ENCODE peak calls at places on chromosome 3, in nine cellular contexts. D, M, G, F, O, C, K, L and J are unnamed samples. For H3K4me1, the result is how much of the 10 kb centered on the place peaks cover.

GRCh38 chr3:120349819-120350125 is 618 bp upstream of the LRRC58 start:
- DNase-seq in D (no peak), M (no peak), G (no peak), F (no peak), O (no peak), C (no peak), K (no peak), L (no peak), J (no peak)

GRCh38 chr3:41140242-41140641 is 59.1 kb upstream of the CTNNB1 start:
- DNase-seq in D (no peak), M (no peak), G (no peak), F (no peak), O (no peak), C (no peak), K (no peak), L (no peak), J (no peak)

GRCh38 chr3:197183582-197183981 is 114.8 kb downstream of the DLG1 start:
- DNase-seq in D (no peak), M (no peak), G (no peak), F (no peak), O (no peak), C (no peak), K (no peak), L (no peak), J (no peak)

GRCh38 chr3:36650271-36650671 is 114.1 kb downstream of the DCLK3 start:
- DNase-seq in D (no peak), M (no peak), G (no peak), F (no peak), O (no peak), C (no peak), K (no peak), L (no peak), J (no peak)

GRCh38 chr3:16801223-16801622 is 83.5 kb upstream of the PLCL2 start:
- DNase-seq in D (no peak), M (no peak), G (no peak), F (no peak), O (no peak), C (no peak), K (no peak), L (peak), J (no peak)

GRCh38 chr3:133742351-133743091 is 3.7 kb upstream of the TF start:
- DNase-seq in D (no peak), M (no peak), G (no peak), F (no peak), O (no peak), C (no peak), K (no peak), L (no peak), J (no peak)

GRCh38 chr3:134104031-134104430 is 74.3 kb upstream of the SLCO2A1 start:
- DNase-seq in D (no peak), M (no peak), G (no peak), F (no peak), O (no peak), C (no peak), K (no peak), L (no peak), J (no peak)

GRCh38 chr3:94336076-94336741 is 273.3 kb downstream of the NSUN3 start:
- DNase-seq in D (peak), M (no peak), G (no peak), F (peak), O (no peak), C (peak), K (no peak), L (peak), J (no peak)

GRCh38 chr3:55191911-55192787 is 264.3 kb upstream of the LRTM1 start:
- DNase-seq in D (no peak), M (no peak), G (no peak), F (no peak), O (no peak), C (no peak), K (no peak), L (no peak), J (no peak)

GRCh38 chr3:134803051-134803505 is 8.0 kb downstream of the EPHB1 start:
- DNase-seq in D (no peak), M (no peak), G (no peak), F (no peak), O (no peak), C (peak), K (no peak), L (no peak), J (no peak)

GRCh38 chr3:38117748-38118420 is 19.0 kb downstream of the ACAA1 start:
- DNase-seq in D (no peak), M (peak), G (peak), F (peak), O (peak), C (peak), K (peak), L (peak), J (peak)

GRCh38 chr3:29318251-29318650 is 37.4 kb downstream of the RBMS3 start:
- DNase-seq in D (no peak), M (no peak), G (no peak), F (no peak), O (no peak), C (no peak), K (no peak), L (no peak), J (no peak)

GRCh38 chr3:145191543-145191942 is 969.4 kb downstream of the PLOD2 start:
- DNase-seq in D (no peak), M (no peak), G (no peak), F (no peak), O (no peak), C (no peak), K (no peak), L (no peak), J (no peak)

GRCh38 chr3:32780735-32781210 is 37.0 kb upstream of the TRIM71 start:
- DNase-seq in D (peak), M (no peak), G (no peak), F (peak), O (peak), C (peak), K (peak), L (peak), J (peak)

GRCh38 chr3:155744626-155745324 is at the start of gene PLCH1:
- DNase-seq in D (peak), M (no peak), G (peak), F (peak), O (peak), C (peak), K (peak), L (peak), J (peak)

GRCh38 chr3:156787926-156788663 is 38.1 kb upstream of the LEKR1 start:
- DNase-seq in D (no peak), M (no peak), G (no peak), F (no peak), O (no peak), C (no peak), K (no peak), L (peak), J (no peak)

GRCh38 chr3:140898340-140899180 is 43.1 kb upstream of the SLC25A36 start:
- DNase-seq in D (peak), M (no peak), G (no peak), F (peak), O (no peak), C (no peak), K (no peak), L (peak), J (no peak)

GRCh38 chr3:153043729-153044314 is 118.2 kb upstream of the RAP2B start:
- DNase-seq in D (no peak), M (no peak), G (no peak), F (no peak), O (no peak), C (no peak), K (no peak), L (no peak), J (no peak)

GRCh38 chr3:188819939-188820338 is 351.8 kb upstream of the TPRG1 start:
- DNase-seq in D (no peak), M (no peak), G (no peak), F (no peak), O (no peak), C (no peak), K (no peak), L (peak), J (no peak)

GRCh38 chr3:5442106-5442785 is 254.7 kb downstream of the EDEM1 start:
- DNase-seq in D (no peak), M (no peak), G (no peak), F (no peak), O (no peak), C (no peak), K (no peak), L (no peak), J (no peak)

GRCh38 chr3:128649264-128649663 is 1.4 kb downstream of the RPN1 start:
- DNase-seq in D (no peak), M (no peak), G (no peak), F (no peak), O (no peak), C (no peak), K (no peak), L (peak), J (no peak)

GRCh38 chr3:74643636-74644035 is 29.2 kb upstream of the CNTN3 start:
- DNase-seq in D (no peak), M (peak), G (no peak), F (peak), O (no peak), C (no peak), K (peak), L (no peak), J (peak)

GRCh38 chr3:96354742-96355141 is 459.7 kb upstream of the EPHA6 start:
- DNase-seq in D (no peak), M (no peak), G (no peak), F (no peak), O (no peak), C (no peak), K (no peak), L (no peak), J (no peak)

GRCh38 chr3:102909904-102910303 is 475.1 kb downstream of the ZPLD1 start:
- DNase-seq in D (no peak), M (no peak), G (no peak), F (no peak), O (no peak), C (no peak), K (no peak), L (no peak), J (no peak)

GRCh38 chr3:94269763-94270162 is 206.9 kb downstream of the NSUN3 start:
- DNase-seq in D (no peak), M (no peak), G (no peak), F (no peak), O (no peak), C (no peak), K (no peak), L (no peak), J (no peak)

GRCh38 chr3:42743204-42743995 is 29.7 kb downstream of the CCDC13 start:
- DNase-seq in D (no peak), M (no peak), G (no peak), F (no peak), O (no peak), C (no peak), K (no peak), L (no peak), J (no peak)

GRCh38 chr3:116443096-116443793 is 2.0 kb downstream of the LSAMP start:
- DNase-seq in D (no peak), M (no peak), G (no peak), F (no peak), O (no peak), C (peak), K (no peak), L (peak), J (no peak)

GRCh38 chr3:14424711-14425573 is 22.5 kb downstream of the SLC6A6 start:
- DNase-seq in D (no peak), M (peak), G (no peak), F (no peak), O (no peak), C (no peak), K (no peak), L (no peak), J (no peak)
- H3K4me1 ChIP-seq in D (under half), M (half or more), G (under half), F (under half), O (under half), C (under half), K (under half), L (under half), J (under half)

GRCh38 chr3:45567730-45568172 is 26.8 kb upstream of the LIMD1 start:
- DNase-seq in D (no peak), M (no peak), G (no peak), F (no peak), O (no peak), C (peak), K (no peak), L (no peak), J (no peak)

GRCh38 chr3:45566205-45566604 is 28.3 kb upstream of the LIMD1 start:
- DNase-seq in D (no peak), M (no peak), G (no peak), F (no peak), O (no peak), C (peak), K (no peak), L (no peak), J (no peak)

GRCh38 chr3:45564172-45564571 is 30.4 kb upstream of the LIMD1 start:
- DNase-seq in D (no peak), M (no peak), G (no peak), F (no peak), O (no peak), C (peak), K (no peak), L (no peak), J (no peak)

GRCh38 chr3:45566951-45567411 is 27.6 kb upstream of the LIMD1 start:
- DNase-seq in D (no peak), M (no peak), G (no peak), F (no peak), O (no peak), C (no peak), K (no peak), L (no peak), J (no peak)

GRCh38 chr3:45565341-45565740 is 29.2 kb upstream of the LIMD1 start:
- DNase-seq in D (no peak), M (no peak), G (no peak), F (no peak), O (no peak), C (no peak), K (no peak), L (no peak), J (no peak)
- H3K4me1 ChIP-seq in D (under half), M (under half), G (under half), F (under half), O (under half), C (under half), K (under half), L (under half), J (under half)

GRCh38 chr3:123636431-123636841 is 51.6 kb upstream of the HACD2 start:
- DNase-seq in D (peak), M (no peak), G (no peak), F (peak), O (peak), C (peak), K (peak), L (no peak), J (no peak)

GRCh38 chr3:123638936-123639680 is 54.3 kb upstream of the HACD2 start:
- DNase-seq in D (no peak), M (no peak), G (no peak), F (no peak), O (no peak), C (no peak), K (no peak), L (no peak), J (no peak)

GRCh38 chr3:123635717-123636116 is 50.9 kb upstream of the HACD2 start:
- DNase-seq in D (no peak), M (no peak), G (no peak), F (no peak), O (no peak), C (peak), K (no peak), L (peak), J (no peak)

GRCh38 chr3:123637131-123637530 is 52.3 kb upstream of the HACD2 start:
- DNase-seq in D (no peak), M (no peak), G (no peak), F (no peak), O (no peak), C (peak), K (no peak), L (no peak), J (no peak)

DNA sequence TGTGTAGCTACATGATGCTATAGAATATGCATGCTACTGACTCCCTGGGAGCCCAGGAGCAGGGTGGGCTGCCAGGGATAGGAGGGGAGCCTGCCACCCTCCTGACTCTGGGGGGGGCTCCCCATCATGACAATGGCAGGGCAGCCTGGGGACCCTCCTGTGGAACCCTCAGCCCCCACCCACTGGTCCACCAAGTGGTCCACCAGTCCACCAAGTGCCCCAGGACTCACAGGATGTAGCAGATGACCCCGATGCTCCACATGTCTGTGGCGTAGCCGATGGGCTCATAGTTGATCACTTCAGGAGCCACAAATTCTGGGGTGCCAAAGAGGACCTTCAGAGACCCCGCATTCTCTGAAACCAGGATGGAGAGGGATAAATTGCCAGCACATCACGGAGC is 53.0 kb upstream of the HACD2 start:
- DNase-seq in D (no peak), M (no peak), G (no peak), F (no peak), O (no peak), C (no peak), K (no peak), L (no peak), J (no peak)
- H3K4me1 ChIP-seq in D (under half), M (under half), G (under half), F (under half), O (under half), C (under half), K (under half), L (under half), J (under half)

GRCh38 chr3:48931944-48932580 is 13.4 kb downstream of the ARIH2 start:
- DNase-seq in D (no peak), M (no peak), G (no peak), F (no peak), O (no peak), C (no peak), K (no peak), L (no peak), J (no peak)

GRCh38 chr3:48927928-48928327 is 9.3 kb downstream of the ARIH2 start:
- DNase-seq in D (no peak), M (no peak), G (no peak), F (no peak), O (no peak), C (no peak), K (no peak), L (peak), J (no peak)

GRCh38 chr3:48930590-48930989 is 11.9 kb downstream of the ARIH2 start:
- DNase-seq in D (no peak), M (no peak), G (no peak), F (no peak), O (no peak), C (no peak), K (no peak), L (no peak), J (no peak)

GRCh38 chr3:48928679-48929078 is 10.0 kb downstream of the ARIH2 start:
- DNase-seq in D (no peak), M (no peak), G (no peak), F (no peak), O (no peak), C (no peak), K (no peak), L (no peak), J (no peak)

DNA sequence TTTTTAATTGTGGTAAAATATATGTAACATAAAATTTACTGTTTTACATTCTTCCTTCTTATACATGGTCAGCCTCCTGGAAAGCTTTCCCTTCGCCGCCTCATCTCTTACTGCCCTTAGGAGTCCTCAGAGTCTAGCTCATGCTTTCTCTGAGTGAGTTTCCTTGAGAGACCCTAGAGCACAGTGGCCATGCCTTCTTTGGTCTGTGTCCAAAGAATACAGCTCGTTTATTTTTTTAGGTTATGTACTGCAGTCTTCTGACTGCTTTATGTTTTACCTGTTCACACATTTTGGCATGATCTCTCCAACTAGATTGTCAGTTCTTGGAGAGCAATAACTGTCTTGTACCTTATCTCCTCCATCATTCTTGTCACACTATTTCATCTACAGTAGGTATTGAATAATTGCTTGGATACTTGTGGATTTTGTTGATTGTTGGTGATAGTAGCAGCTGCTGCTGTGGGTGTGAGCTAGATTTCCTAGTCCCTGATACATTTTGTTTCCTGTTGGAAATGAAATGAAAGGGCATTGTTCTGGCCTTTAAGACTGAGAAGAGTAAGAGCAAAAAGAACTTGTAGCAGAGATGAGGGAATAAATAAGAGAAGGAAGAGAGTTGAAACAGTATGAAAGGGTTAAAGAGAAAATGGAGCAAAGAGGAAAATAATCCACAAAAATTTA is 10.9 kb downstream of the ARIH2 start:
- DNase-seq in D (no peak), M (no peak), G (no peak), F (no peak), O (no peak), C (no peak), K (no peak), L (no peak), J (no peak)
- H3K4me1 ChIP-seq in D (under half), M (half or more), G (half or more), F (under half), O (under half), C (under half), K (under half), L (under half), J (under half)

GRCh38 chr3:72383896-72384295 is 464.3 kb downstream of the SHQ1 start:
- DNase-seq in D (no peak), M (no peak), G (no peak), F (no peak), O (no peak), C (no peak), K (no peak), L (no peak), J (no peak)

GRCh38 chr3:72382460-72382859 is 465.8 kb downstream of the SHQ1 start:
- DNase-seq in D (no peak), M (no peak), G (no peak), F (no peak), O (no peak), C (no peak), K (no peak), L (no peak), J (no peak)

GRCh38 chr3:72384602-72385001 is 463.6 kb downstream of the SHQ1 start:
- DNase-seq in D (no peak), M (no peak), G (no peak), F (no peak), O (no peak), C (no peak), K (no peak), L (no peak), J (no peak)

GRCh38 chr3:72381584-72381983 is 466.7 kb downstream of the SHQ1 start:
- DNase-seq in D (no peak), M (no peak), G (no peak), F (no peak), O (no peak), C (no peak), K (no peak), L (no peak), J (no peak)

DNA sequence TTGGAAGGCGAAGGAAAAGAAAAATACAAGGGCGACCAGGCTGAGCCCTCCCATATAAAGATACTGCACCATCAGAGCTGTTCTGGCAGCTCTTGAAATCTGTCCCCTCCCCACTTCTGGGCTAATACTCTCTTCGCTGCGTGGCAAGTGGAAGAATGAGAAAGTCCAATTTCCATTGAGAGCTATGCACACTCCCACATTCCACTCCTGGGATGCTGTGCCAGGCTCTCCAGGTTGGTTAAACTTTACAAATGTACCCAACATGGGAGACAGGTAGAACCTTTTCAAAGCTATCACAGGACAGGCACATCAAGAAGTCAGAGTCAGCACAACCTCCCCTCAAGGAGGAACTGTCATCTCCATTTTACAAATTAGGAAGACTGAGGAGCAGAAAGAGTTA is 465.0 kb downstream of the SHQ1 start:
- DNase-seq in D (no peak), M (no peak), G (no peak), F (no peak), O (no peak), C (no peak), K (no peak), L (no peak), J (no peak)
- H3K4me1 ChIP-seq in D (under half), M (under half), G (half or more), F (under half), O (under half), C (under half), K (under half), L (under half), J (under half)